ENCODE peak calls at places on chromosome 10, in seven cellular contexts. H is GM18507; B is T-helper 9 cell; R is AG10803; E is stimulated activated CD4-positive, alpha-beta T cell treated with anti-CD3 and anti-CD28 coated beads, Interleukin-1b, Interleukin-23, amount 100 ng/mL, for 1 hour; U is nucleus accumbens; S is epithelial cell of esophagus. X is an unnamed sample.

GRCh38 chr10:94578790-94579189 is 33.2 kb downstream of the HELLS start:
- DNase-seq in H (no peak), B (no peak), R (no peak), E (no peak), U (no peak), S (no peak), X (no peak)

GRCh38 chr10:34615770-34616169 is 199.3 kb downstream of the PARD3 start:
- DNase-seq in H (no peak), B (no peak), R (no peak), E (no peak), U (no peak), S (no peak), X (no peak)

GRCh38 chr10:75555323-75555722 is 123.9 kb downstream of the LRMDA start:
- DNase-seq in H (no peak), B (no peak), R (no peak), E (no peak), U (no peak), S (no peak), X (no peak)

GRCh38 chr10:104331208-104331838 is 6.9 kb downstream of the ITPRIP start:
- DNase-seq in H (no peak), B (no peak), R (no peak), E (no peak), U (no peak), S (peak), X (peak)

GRCh38 chr10:131430716-131431402 is 119.3 kb upstream of the TCERG1L start:
- DNase-seq in H (no peak), B (no peak), R (no peak), E (no peak), U (no peak), S (no peak), X (no peak)

GRCh38 chr10:130992802-130993523 is 318.6 kb downstream of the TCERG1L start:
- DNase-seq in H (no peak), B (no peak), R (no peak), E (no peak), U (no peak), S (no peak), X (no peak)

GRCh38 chr10:20674870-20675385 is 222.2 kb downstream of the NEBL start:
- DNase-seq in H (no peak), B (no peak), R (no peak), E (no peak), U (no peak), S (no peak), X (no peak)

GRCh38 chr10:93146336-93146735 is 72.6 kb downstream of the CYP26A1 start:
- DNase-seq in H (no peak), B (no peak), R (no peak), E (no peak), U (no peak), S (no peak), X (no peak)

GRCh38 chr10:131818510-131819234 is 82.1 kb upstream of the PPP2R2D start:
- DNase-seq in H (no peak), B (no peak), R (no peak), E (no peak), U (no peak), S (no peak), X (peak)

GRCh38 chr10:129710510-129710847 is 243.4 kb downstream of the MGMT start:
- DNase-seq in H (no peak), B (no peak), R (no peak), E (no peak), U (no peak), S (no peak), X (no peak)

GRCh38 chr10:51129946-51130554 is 55.8 kb downstream of the PRKG1 start:
- DNase-seq in H (no peak), B (no peak), R (peak), E (no peak), U (no peak), S (peak), X (no peak)

GRCh38 chr10:132383751-132384181 is 13.2 kb upstream of the PWWP2B start:
- DNase-seq in H (no peak), B (no peak), R (no peak), E (no peak), U (no peak), S (no peak), X (no peak)

GRCh38 chr10:86281396-86281795 is 85.2 kb downstream of the GRID1 start:
- DNase-seq in H (no peak), B (no peak), R (no peak), E (no peak), U (no peak), S (no peak), X (no peak)

X was measured in stomach.